ENCODE peak calls at places on chromosome 14, in seven cellular contexts. U, S, T, E, H, D and R are unnamed samples. For H3K4me1, the result is how much of the 10 kb centered on the place peaks cover.

GRCh38 chr14:68580676-68581075 is 212.2 kb downstream of the ZFP36L1 start:
- DNase-seq in E (no peak), T (no peak), S (no peak), D (no peak), U (no peak), H (no peak), R (no peak)

GRCh38 chr14:35386673-35387125 is 17.9 kb downstream of the NFKBIA start:
- DNase-seq in D (no peak), S (no peak), E (no peak), H (no peak), T (peak), U (no peak), R (no peak)

GRCh38 chr14:101357038-101357437 is 204.3 kb upstream of the DIO3 start:
- DNase-seq in S (no peak), T (no peak), D (no peak), E (no peak), U (no peak), H (no peak), R (no peak)

GRCh38 chr14:59221558-59221957 is 33.1 kb downstream of the DAAM1 start:
- DNase-seq in D (no peak), U (no peak), E (no peak), H (no peak), S (no peak), T (no peak), R (no peak)

GRCh38 chr14:71651228-71651627 is 281.0 kb upstream of the RGS6 start:
- DNase-seq in E (no peak), H (no peak), S (no peak), U (peak), D (no peak), T (no peak), R (no peak)

GRCh38 chr14:68373124-68373646 is 419.7 kb downstream of the ZFP36L1 start:
- DNase-seq in E (no peak), D (no peak), T (no peak), U (no peak), H (no peak), S (no peak), R (no peak)

GRCh38 chr14:96351986-96352385 is 11.2 kb downstream of the ATG2B start:
- DNase-seq in S (no peak), D (no peak), H (no peak), E (no peak), T (no peak), U (no peak), R (no peak)

GRCh38 chr14:50319293-50319692 is 7.2 kb downstream of the DMAC2L start:
- DNase-seq in H (no peak), D (no peak), U (no peak), T (no peak), S (no peak), E (no peak), R (no peak)

DNA sequence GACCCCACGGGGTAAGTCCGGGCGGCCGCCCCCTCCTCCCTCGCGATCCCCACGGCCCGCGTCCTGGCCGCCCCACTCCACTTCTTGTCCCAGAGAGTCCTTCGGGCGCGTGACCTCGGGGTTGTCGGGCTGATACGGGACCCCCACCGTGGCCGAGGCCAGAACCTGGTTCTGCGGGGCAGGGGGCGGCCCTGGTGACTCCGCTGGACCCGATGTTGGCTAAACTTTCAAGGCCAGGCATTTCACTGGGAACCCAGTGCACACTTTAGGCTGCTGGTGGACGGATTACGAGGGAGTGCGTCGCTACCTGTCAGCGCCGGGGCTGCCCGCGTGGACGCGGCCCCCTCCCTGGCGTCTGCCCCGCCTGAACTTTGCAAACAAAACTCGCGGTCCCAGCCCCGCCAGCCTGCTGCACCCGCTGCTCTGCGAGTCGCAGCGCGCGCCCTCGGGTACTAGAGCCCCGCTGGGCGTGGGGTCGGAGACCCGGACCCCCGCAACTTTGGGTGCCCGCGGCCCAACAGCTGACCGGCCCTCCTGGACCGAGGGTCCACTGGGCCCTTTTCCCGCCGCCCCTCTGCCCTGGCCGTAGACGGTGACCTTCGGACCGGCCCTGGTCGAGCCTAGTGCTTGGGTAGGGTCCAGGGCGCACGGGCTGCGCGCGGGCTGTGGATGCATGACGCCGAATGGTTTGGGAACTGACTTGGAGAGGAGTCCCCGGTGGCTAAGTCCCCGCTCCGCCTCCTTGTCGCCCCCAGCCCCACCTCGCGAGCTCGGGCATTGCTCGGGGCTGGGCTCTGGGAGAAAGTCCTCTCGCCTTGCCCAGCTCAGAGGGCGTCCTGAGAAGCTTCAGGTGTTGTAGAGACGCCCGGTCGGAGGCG is 624 bp downstream of the RIN3 start:
- DNase-seq in T (no peak), H (peak), U (peak), S (peak), D (no peak), E (no peak), R (no peak)
- H3K4me1 ChIP-seq in T (under half), H (under half), U (under half), S (under half), D (under half), E (under half), R (under half)

GRCh38 chr14:99441157-99441870 is 39.3 kb downstream of the SETD3 start:
- DNase-seq in H (no peak), S (no peak), D (no peak), E (no peak), U (peak), T (no peak), R (no peak)
- TF ChIP-seq CTCF in H (no peak), S (no peak), D (no peak), E (no peak), U (peak), T (no peak), R (peak)

GRCh38 chr14:81205639-81206038 is 15.1 kb downstream of the GTF2A1 start:
- DNase-seq in T (no peak), U (no peak), D (no peak), S (no peak), H (no peak), E (no peak), R (no peak)
- H3K4me1 ChIP-seq in T (under half), U (under half), D (under half), S (under half), H (under half), E (under half), R (under half)

DNA sequence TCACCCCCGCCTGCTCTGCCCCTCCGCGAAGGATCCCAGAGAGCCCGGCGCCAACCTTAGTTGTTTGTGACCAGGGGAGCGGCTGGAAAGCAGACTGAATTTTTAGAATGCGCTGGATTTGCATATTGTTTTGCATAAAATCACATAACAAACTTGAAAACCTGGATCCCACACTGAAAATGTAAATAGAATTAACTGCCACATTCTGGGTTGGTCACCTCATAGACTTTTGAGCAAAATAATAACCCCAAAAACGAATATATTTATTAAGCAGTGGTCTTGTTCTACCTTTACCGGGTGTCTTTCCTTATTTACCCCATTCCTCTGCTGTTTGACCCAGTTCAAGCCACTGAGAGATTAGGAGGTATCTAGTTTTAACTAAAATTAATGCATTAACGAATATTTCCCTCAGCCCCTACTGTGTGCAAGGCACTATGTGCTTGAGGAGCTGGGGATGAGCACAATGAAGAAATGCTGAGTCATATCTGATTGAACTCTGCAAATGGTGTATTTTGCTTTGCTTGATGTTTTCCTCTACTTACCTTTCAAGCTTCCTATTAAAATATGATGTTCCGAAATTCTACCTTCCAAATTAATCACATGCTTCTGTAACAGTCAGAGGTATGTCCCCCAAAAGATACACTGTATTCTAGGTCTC is 438 bp upstream of the EGLN3 start:
- DNase-seq in U (no peak), S (no peak), T (no peak), D (no peak), E (no peak), H (no peak), R (no peak)
- TF ChIP-seq CTCF in U (no peak), S (no peak), T (no peak), D (no peak), E (no peak), H (no peak), R (no peak)

GRCh38 chr14:53550776-53551175 is 397.7 kb upstream of the DDHD1 start:
- DNase-seq in S (no peak), H (no peak), D (no peak), T (no peak), U (no peak), E (no peak), R (no peak)
- H3K4me1 ChIP-seq in S (under half), H (under half), D (under half), T (under half), U (under half), E (under half), R (under half)

DNA sequence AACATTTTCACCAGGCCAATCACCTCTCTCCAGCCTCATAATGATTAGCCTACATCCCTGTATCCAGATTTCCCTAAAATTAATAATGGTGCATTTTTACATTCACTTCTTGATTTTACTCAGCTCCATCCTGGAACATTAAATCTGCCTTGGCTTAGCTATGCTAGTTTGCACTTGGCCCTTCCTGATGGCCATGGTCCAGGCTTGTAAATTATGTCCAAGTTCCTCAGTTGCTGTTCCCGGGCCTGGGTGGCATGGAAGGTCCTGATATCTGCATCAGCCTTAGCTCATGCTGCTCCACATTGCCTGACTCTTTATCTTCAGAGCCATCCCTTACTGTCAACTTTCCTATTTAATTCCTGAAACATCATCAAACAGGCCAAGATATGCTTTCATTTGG is 11.1 kb upstream of the METTL17 start:
- DNase-seq in T (peak), D (no peak), H (no peak), S (no peak), U (no peak), E (no peak), R (no peak)
- TF ChIP-seq CTCF in T (no peak), D (no peak), H (no peak), S (no peak), U (no peak), E (no peak), R (no peak)

DNA sequence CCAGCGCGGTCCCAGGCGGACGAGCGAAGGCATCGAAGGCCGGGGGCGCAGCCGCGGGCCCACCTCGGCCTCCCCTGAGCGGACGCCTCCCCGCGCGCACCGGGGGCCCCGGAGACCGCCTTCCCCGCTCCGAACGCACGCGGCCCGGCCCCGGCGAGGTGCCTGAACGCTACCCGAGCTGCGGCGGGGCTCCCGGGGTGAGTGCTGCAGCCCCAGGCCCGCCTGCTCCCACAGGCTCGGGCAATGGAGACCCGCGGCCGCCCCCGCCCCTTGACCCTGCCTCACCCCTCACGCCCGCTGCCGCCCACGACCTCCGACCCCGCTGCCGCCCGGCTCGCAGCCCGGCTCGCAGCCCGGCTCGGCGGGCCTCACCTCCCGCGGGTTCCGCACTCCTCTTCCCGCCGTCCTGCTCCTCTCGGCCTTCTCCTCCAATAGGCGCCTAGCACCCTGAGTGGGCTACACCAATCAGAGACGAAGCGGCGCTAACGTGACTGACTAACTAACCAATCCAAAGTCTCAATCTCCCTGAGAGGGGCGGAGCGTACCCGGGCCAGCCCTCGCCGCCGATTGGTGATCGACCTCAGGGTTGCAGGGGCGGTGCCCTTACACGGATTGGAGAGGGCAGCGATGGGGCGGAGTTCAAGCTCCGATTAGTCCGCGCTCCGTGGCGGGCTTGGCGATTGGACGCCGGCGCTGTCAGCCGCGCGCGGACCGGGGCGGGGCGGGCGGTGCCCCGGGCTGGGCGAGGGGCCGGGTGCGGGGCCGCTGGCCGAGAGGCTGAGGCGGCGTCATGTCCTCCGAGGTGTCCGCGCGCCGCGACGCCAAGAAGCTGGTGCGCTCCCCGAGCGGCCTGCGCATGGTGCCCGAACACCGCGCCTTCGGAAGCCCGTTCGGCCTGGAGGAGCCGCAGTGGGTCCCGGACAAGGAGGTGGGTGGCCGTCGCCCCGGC is at the start of the genes XRCC3 and ZFYVE21:
- DNase-seq in S (peak), E (peak), U (peak), D (peak), H (peak), T (peak), R (peak)
- H3K4me1 ChIP-seq in S (under half), E (under half), U (under half), D (half or more), H (under half), T (under half), R (under half)

GRCh38 chr14:91417134-91417982 is at the start of gene CCDC88C:
- DNase-seq in E (peak), T (peak), H (peak), S (peak), U (no peak), D (peak), R (peak)
- TF ChIP-seq CTCF in E (no peak), T (no peak), H (no peak), S (no peak), U (no peak), D (peak), R (no peak)

DNA sequence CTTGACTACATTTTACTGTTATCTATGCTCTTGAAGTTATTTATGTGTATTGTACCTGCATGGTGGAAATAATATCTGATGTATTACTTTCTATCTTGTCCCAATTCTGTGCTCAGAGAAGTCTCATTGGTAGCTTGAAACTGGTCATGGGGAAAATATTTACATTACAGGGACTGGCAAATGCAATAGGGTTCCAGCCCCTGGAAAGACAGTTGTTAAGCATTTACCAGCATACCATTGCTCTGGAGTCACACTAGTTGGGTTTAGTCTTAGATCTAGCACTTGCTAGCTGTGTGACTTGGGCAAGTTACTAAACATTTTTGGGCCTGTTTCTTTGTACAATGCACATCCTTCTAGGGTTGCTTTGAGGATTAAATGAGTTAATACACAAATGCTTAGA is 86.3 kb upstream of the NRXN3 start:
- DNase-seq in E (no peak), T (no peak), U (no peak), D (no peak), S (no peak), H (no peak), R (no peak)
- H3K4me1 ChIP-seq in E (under half), T (under half), U (under half), D (under half), S (under half), H (under half), R (under half)